ENCODE peak calls at places on chromosomes 3 and 15, in five cellular contexts. One of them, this sample, is unnamed.

GRCh38 chr15:83881156-83881555 is 227.2 kb downstream of the ADAMTSL3 start:
- DNase-seq in H1: no peak
- DNase-seq in fibroblast of lung: no peak
- DNase-seq in endothelial cell of umbilical vein: no peak
- DNase-seq in IMR-90: no peak
- DNase-seq in this sample: no peak

GRCh38 chr3:17908399-17909191 is 166.2 kb upstream of the TBC1D5 start:
- DNase-seq in H1: no peak
- DNase-seq in fibroblast of lung: no peak
- DNase-seq in endothelial cell of umbilical vein: no peak
- DNase-seq in IMR-90: no peak
- DNase-seq in this sample: no peak

GRCh38 chr3:21641959-21642358 is 109.1 kb downstream of the ZNF385D start:
- DNase-seq in H1: no peak
- DNase-seq in fibroblast of lung: no peak
- DNase-seq in endothelial cell of umbilical vein: no peak
- DNase-seq in IMR-90: no peak
- DNase-seq in this sample: no peak

GRCh38 chr15:30791239-30791638 is 112.5 kb upstream of the FAN1 start:
- DNase-seq in H1: peak
- DNase-seq in fibroblast of lung: no peak
- DNase-seq in endothelial cell of umbilical vein: no peak
- DNase-seq in IMR-90: no peak
- DNase-seq in this sample: no peak

GRCh38 chr3:73558399-73559075 is 66.2 kb downstream of the PDZRN3 start:
- DNase-seq in H1: no peak
- DNase-seq in fibroblast of lung: peak
- DNase-seq in endothelial cell of umbilical vein: no peak
- DNase-seq in IMR-90: peak
- DNase-seq in this sample: no peak

GRCh38 chr3:167728176-167728575 is 6.5 kb downstream of the PDCD10 start:
- DNase-seq in H1: no peak
- DNase-seq in fibroblast of lung: peak
- DNase-seq in endothelial cell of umbilical vein: no peak
- DNase-seq in IMR-90: peak
- DNase-seq in this sample: no peak

GRCh38 chr3:129611812-129612349 is 5.4 kb upstream of the PLXND1 start:
- DNase-seq in H1: peak
- DNase-seq in fibroblast of lung: peak
- DNase-seq in endothelial cell of umbilical vein: peak
- DNase-seq in IMR-90: peak
- DNase-seq in this sample: no peak

GRCh38 chr15:31487811-31488436 is 161.3 kb downstream of the KLF13 start:
- DNase-seq in H1: no peak
- DNase-seq in fibroblast of lung: peak
- DNase-seq in endothelial cell of umbilical vein: no peak
- DNase-seq in IMR-90: peak
- DNase-seq in this sample: no peak

GRCh38 chr15:69084404-69085030 is 70.0 kb downstream of the NOX5 start:
- DNase-seq in H1: no peak
- DNase-seq in fibroblast of lung: no peak
- DNase-seq in endothelial cell of umbilical vein: no peak
- DNase-seq in IMR-90: no peak
- DNase-seq in this sample: no peak

GRCh38 chr3:5389057-5389456 is 201.6 kb downstream of the EDEM1 start:
- DNase-seq in H1: no peak
- DNase-seq in fibroblast of lung: peak
- DNase-seq in endothelial cell of umbilical vein: no peak
- DNase-seq in IMR-90: no peak
- DNase-seq in this sample: peak

GRCh38 chr15:73200339-73200738 is 148.1 kb downstream of the NEO1 start:
- DNase-seq in H1: no peak
- DNase-seq in fibroblast of lung: no peak
- DNase-seq in endothelial cell of umbilical vein: no peak
- DNase-seq in IMR-90: no peak
- DNase-seq in this sample: no peak

GRCh38 chr15:57861039-57861638 is 154.6 kb downstream of the POLR2M start:
- DNase-seq in H1: no peak
- DNase-seq in fibroblast of lung: peak
- DNase-seq in endothelial cell of umbilical vein: peak
- DNase-seq in IMR-90: peak
- DNase-seq in this sample: no peak

GRCh38 chr3:102183623-102184022 is 251.2 kb upstream of the ZPLD1 start:
- DNase-seq in H1: no peak
- DNase-seq in fibroblast of lung: no peak
- DNase-seq in endothelial cell of umbilical vein: no peak
- DNase-seq in IMR-90: no peak
- DNase-seq in this sample: no peak

GRCh38 chr3:72969766-72970165 is 26.8 kb upstream of the PPP4R2 start:
- DNase-seq in H1: no peak
- DNase-seq in fibroblast of lung: peak
- DNase-seq in endothelial cell of umbilical vein: no peak
- DNase-seq in IMR-90: peak
- DNase-seq in this sample: no peak

GRCh38 chr3:58116161-58116955 is 94.4 kb downstream of the DNASE1L3 start:
- DNase-seq in H1: no peak
- DNase-seq in fibroblast of lung: no peak
- DNase-seq in endothelial cell of umbilical vein: peak
- DNase-seq in IMR-90: no peak
- DNase-seq in this sample: no peak

GRCh38 chr3:53254810-53255359 is 937 bp downstream of the TKT start:
- DNase-seq in H1: peak
- DNase-seq in fibroblast of lung: peak
- DNase-seq in endothelial cell of umbilical vein: peak
- DNase-seq in IMR-90: peak
- DNase-seq in this sample: no peak

GRCh38 chr15:73270366-73271097 is 98.2 kb downstream of the HCN4 start:
- DNase-seq in H1: no peak
- DNase-seq in fibroblast of lung: no peak
- DNase-seq in endothelial cell of umbilical vein: no peak
- DNase-seq in IMR-90: no peak
- DNase-seq in this sample: no peak

GRCh38 chr15:96264801-96265515 is 65.5 kb upstream of the NR2F2 start:
- DNase-seq in H1: no peak
- DNase-seq in fibroblast of lung: peak
- DNase-seq in endothelial cell of umbilical vein: no peak
- DNase-seq in IMR-90: peak
- DNase-seq in this sample: no peak

GRCh38 chr3:9781551-9781950 is 10.7 kb downstream of the TADA3 start:
- DNase-seq in H1: no peak
- DNase-seq in fibroblast of lung: no peak
- DNase-seq in endothelial cell of umbilical vein: no peak
- DNase-seq in IMR-90: no peak
- DNase-seq in this sample: no peak

GRCh38 chr3:86046436-86047328 is 944.3 kb downstream of the VGLL3 start:
- DNase-seq in H1: no peak
- DNase-seq in fibroblast of lung: no peak
- DNase-seq in endothelial cell of umbilical vein: no peak
- DNase-seq in IMR-90: no peak
- DNase-seq in this sample: no peak

GRCh38 chr3:67302419-67302979 is 304.4 kb downstream of the KBTBD8 start:
- DNase-seq in H1: no peak
- DNase-seq in fibroblast of lung: no peak
- DNase-seq in endothelial cell of umbilical vein: no peak
- DNase-seq in IMR-90: no peak
- DNase-seq in this sample: no peak

GRCh38 chr15:74643368-74644204 is 27.9 kb downstream of the CLK3 start:
- DNase-seq in H1: no peak
- DNase-seq in fibroblast of lung: no peak
- DNase-seq in endothelial cell of umbilical vein: no peak
- DNase-seq in IMR-90: no peak
- DNase-seq in this sample: no peak

GRCh38 chr3:194952882-194953281 is 267.2 kb downstream of the FAM43A start:
- DNase-seq in H1: no peak
- DNase-seq in fibroblast of lung: no peak
- DNase-seq in endothelial cell of umbilical vein: peak
- DNase-seq in IMR-90: no peak
- DNase-seq in this sample: no peak

GRCh38 chr3:122092460-122093165 is 37.5 kb downstream of the CD86 start:
- DNase-seq in H1: no peak
- DNase-seq in fibroblast of lung: peak
- DNase-seq in endothelial cell of umbilical vein: peak
- DNase-seq in IMR-90: peak
- DNase-seq in this sample: no peak

GRCh38 chr15:37131639-37132038 is 31.3 kb upstream of the MEIS2 start:
- DNase-seq in H1: no peak
- DNase-seq in fibroblast of lung: no peak
- DNase-seq in endothelial cell of umbilical vein: no peak
- DNase-seq in IMR-90: no peak
- DNase-seq in this sample: no peak

GRCh38 chr3:32847520-32847919 is 29.7 kb downstream of the TRIM71 start:
- DNase-seq in H1: no peak
- DNase-seq in fibroblast of lung: no peak
- DNase-seq in endothelial cell of umbilical vein: no peak
- DNase-seq in IMR-90: no peak
- DNase-seq in this sample: no peak

GRCh38 chr3:32848215-32848614 is 30.4 kb downstream of the TRIM71 start:
- DNase-seq in H1: no peak
- DNase-seq in fibroblast of lung: no peak
- DNase-seq in endothelial cell of umbilical vein: no peak
- DNase-seq in IMR-90: no peak
- DNase-seq in this sample: no peak

GRCh38 chr3:32850226-32850625 is 32.4 kb downstream of the TRIM71 start:
- DNase-seq in H1: no peak
- DNase-seq in fibroblast of lung: no peak
- DNase-seq in endothelial cell of umbilical vein: no peak
- DNase-seq in IMR-90: no peak
- DNase-seq in this sample: no peak

GRCh38 chr3:32852146-32852545 is 34.3 kb downstream of the TRIM71 start:
- DNase-seq in H1: no peak
- DNase-seq in fibroblast of lung: no peak
- DNase-seq in endothelial cell of umbilical vein: no peak
- DNase-seq in IMR-90: no peak
- DNase-seq in this sample: no peak

DNA sequence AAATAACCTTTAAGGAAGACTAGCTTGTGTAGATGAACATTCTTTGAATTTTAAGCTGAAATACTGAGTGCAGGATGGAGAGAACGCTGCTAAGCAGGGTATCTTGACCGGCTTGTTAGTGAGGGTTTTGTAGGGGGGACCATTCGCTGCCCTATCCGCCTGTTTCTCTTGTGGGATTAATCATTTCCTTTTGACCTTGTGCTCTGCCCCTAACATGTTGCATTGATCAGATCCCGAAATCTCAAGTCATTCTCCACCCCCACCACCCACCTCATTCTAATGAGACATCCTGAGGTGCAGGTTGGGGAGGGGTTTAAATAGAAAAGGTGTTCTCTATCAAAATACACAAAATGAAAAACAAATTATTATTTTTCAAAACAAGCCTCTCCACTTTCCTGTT is 32.8 kb downstream of the TRIM71 start:
- DNase-seq in H1: no peak
- DNase-seq in fibroblast of lung: no peak
- DNase-seq in endothelial cell of umbilical vein: no peak
- DNase-seq in IMR-90: no peak
- DNase-seq in this sample: no peak
- H3K4me2 ChIP-seq in H1: peak
- H3K4me2 ChIP-seq in fibroblast of lung: no peak
- H3K4me2 ChIP-seq in endothelial cell of umbilical vein: no peak
- H3K4me2 ChIP-seq in IMR-90: no peak
- H3K4me2 ChIP-seq in this sample: no peak

DNA sequence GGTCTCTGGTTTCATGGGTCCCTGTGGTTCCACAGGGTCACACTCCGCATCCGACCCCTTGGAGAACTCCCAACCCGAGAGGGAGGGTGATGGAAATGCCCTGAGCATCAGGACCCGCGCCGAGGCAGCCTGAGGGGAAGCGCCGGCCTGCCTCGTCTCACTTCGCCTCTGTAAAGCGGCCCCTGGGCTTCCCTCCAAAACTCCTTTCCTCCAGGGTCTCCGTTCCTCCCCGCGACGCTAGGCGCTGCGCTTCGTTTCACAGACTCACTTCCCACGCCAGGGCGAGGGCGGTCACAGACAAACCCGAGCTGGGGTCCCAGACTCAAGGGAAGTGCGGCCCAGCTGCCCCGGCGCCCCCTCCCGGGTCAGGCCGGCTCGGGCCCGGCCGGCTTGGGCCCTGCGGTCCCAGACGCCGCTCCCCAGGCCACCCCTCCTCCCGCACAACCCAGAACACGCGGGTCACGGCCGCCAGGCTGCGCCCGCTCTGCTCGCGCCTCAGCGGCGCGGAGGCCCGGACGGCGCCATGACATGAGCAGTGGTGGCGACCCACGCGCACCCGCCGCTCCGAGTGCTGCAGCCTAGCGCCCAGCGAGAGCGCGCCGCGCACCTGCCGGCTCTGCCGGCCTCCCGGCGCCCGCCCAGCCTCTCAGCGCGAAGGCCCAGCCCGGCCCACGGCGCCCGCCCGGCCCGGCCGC is 619 bp downstream of the NUP210 start:
- DNase-seq in H1: peak
- DNase-seq in fibroblast of lung: peak
- DNase-seq in endothelial cell of umbilical vein: no peak
- DNase-seq in IMR-90: no peak
- DNase-seq in this sample: no peak
- H2AFZ ChIP-seq in H1: no peak
- H2AFZ ChIP-seq in fibroblast of lung: no peak
- H2AFZ ChIP-seq in endothelial cell of umbilical vein: no peak
- H2AFZ ChIP-seq in IMR-90: peak
- H2AFZ ChIP-seq in this sample: no peak

DNA sequence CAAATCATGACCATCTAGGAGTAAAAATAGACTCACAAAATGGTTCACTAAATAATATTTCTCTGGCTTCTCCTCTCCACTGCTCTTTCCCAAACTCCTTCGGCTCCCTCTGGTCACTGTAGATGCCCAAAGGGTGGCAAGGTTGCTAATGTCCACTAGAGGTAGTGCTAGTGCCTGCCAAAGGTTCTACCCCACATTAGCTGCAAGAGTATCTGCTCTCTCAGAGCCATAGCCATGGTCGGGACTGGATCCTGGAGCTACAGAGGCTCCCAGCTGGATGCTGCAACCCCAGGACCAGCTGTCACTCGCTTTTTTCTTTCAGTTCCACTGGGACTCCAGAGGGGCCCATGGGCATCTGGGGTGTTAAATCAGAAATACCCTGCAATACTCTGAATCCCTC is 8.5 kb downstream of the HTR3D start:
- DNase-seq in H1: peak
- DNase-seq in fibroblast of lung: no peak
- DNase-seq in endothelial cell of umbilical vein: peak
- DNase-seq in IMR-90: peak
- DNase-seq in this sample: no peak
- TF ChIP-seq CTCF in H1: peak
- TF ChIP-seq CTCF in fibroblast of lung: peak
- TF ChIP-seq CTCF in endothelial cell of umbilical vein: peak
- TF ChIP-seq CTCF in IMR-90: peak
- TF ChIP-seq CTCF in this sample: peak

GRCh38 chr3:31911124-31911523 is 69.9 kb downstream of the OSBPL10 start:
- DNase-seq in H1: no peak
- DNase-seq in fibroblast of lung: no peak
- DNase-seq in endothelial cell of umbilical vein: no peak
- DNase-seq in IMR-90: no peak
- DNase-seq in this sample: no peak

GRCh38 chr3:31911643-31912042 is 69.4 kb downstream of the OSBPL10 start:
- DNase-seq in H1: no peak
- DNase-seq in fibroblast of lung: no peak
- DNase-seq in endothelial cell of umbilical vein: no peak
- DNase-seq in IMR-90: peak
- DNase-seq in this sample: peak

GRCh38 chr3:31906182-31906581 is 74.9 kb downstream of the OSBPL10 start:
- DNase-seq in H1: no peak
- DNase-seq in fibroblast of lung: no peak
- DNase-seq in endothelial cell of umbilical vein: peak
- DNase-seq in IMR-90: no peak
- DNase-seq in this sample: no peak

GRCh38 chr3:31908391-31909097 is 72.5 kb downstream of the OSBPL10 start:
- DNase-seq in H1: no peak
- DNase-seq in fibroblast of lung: peak
- DNase-seq in endothelial cell of umbilical vein: peak
- DNase-seq in IMR-90: peak
- DNase-seq in this sample: no peak

GRCh38 chr3:31909455-31909854 is 71.6 kb downstream of the OSBPL10 start:
- DNase-seq in H1: no peak
- DNase-seq in fibroblast of lung: no peak
- DNase-seq in endothelial cell of umbilical vein: no peak
- DNase-seq in IMR-90: no peak
- DNase-seq in this sample: no peak
- H3K4me2 ChIP-seq in H1: no peak
- H3K4me2 ChIP-seq in fibroblast of lung: no peak
- H3K4me2 ChIP-seq in endothelial cell of umbilical vein: no peak
- H3K4me2 ChIP-seq in IMR-90: no peak
- H3K4me2 ChIP-seq in this sample: no peak

This sample was measured in keratinocyte.